ENCODE peak calls at places on chromosomes 12 and 14, in nine cellular contexts. X is stimulated activated CD4-positive, alpha-beta T cell treated with anti-CD3 and anti-CD28 coated beads, Interleukin-15, amount 100 ng/mL, for 1 hour; K is SW480; L is testis; F is neural crest cell; V is erythroblast; Y is transverse colon; P is occipital lobe; A is Caki2. O is an unnamed sample.

GRCh38 chr12:93275589-93275988 is 102.1 kb upstream of the NUDT4 start:
- DNase-seq in P (no peak), V (no peak), K (no peak), F (no peak), X (no peak), L (no peak), Y (no peak), A (no peak), O (no peak)

GRCh38 chr14:25111061-25111601 is 61.2 kb upstream of the STXBP6 start:
- DNase-seq in L (no peak), Y (no peak), A (peak; percentile 72), F (no peak), P (no peak), K (peak; percentile 43), X (no peak), V (no peak), O (no peak)

GRCh38 chr14:77185093-77185465 is 3.5 kb downstream of the TMEM63C start:
- DNase-seq in Y (no peak), L (no peak), F (no peak), P (no peak), A (no peak), V (no peak), X (no peak), K (no peak), O (no peak)

GRCh38 chr12:107019546-107019945 is 32.6 kb upstream of the MTERF2 start:
- DNase-seq in L (no peak), V (no peak), A (no peak), K (no peak), Y (no peak), P (no peak), X (no peak), F (no peak), O (no peak)

GRCh38 chr12:120062976-120063579 is 53.5 kb downstream of the RAB35 start:
- DNase-seq in K (no peak), F (no peak), V (no peak), L (no peak), A (no peak), X (no peak), Y (no peak), P (no peak), O (no peak)

GRCh38 chr14:69069020-69069421 is 83.9 kb downstream of the DCAF5 start:
- DNase-seq in V (peak; percentile 80), A (peak; percentile 49), X (no peak), K (no peak), P (no peak), F (no peak), L (no peak), Y (no peak), O (no peak)

GRCh38 chr12:51472984-51473383 is 48.4 kb downstream of the SLC4A8 start:
- DNase-seq in L (no peak), A (no peak), Y (no peak), K (no peak), V (no peak), X (no peak), F (no peak), P (no peak), O (no peak)

GRCh38 chr14:56205906-56206305 is 87.7 kb downstream of the PELI2 start:
- DNase-seq in F (no peak), X (no peak), A (peak; percentile 44), P (no peak), L (no peak), Y (no peak), K (no peak), V (no peak), O (no peak)

GRCh38 chr14:77565289-77566081 is 51.0 kb downstream of the SPTLC2 start:
- DNase-seq in Y (no peak), L (no peak), P (no peak), K (no peak), A (no peak), X (no peak), F (no peak), V (no peak), O (no peak)

GRCh38 chr14:79044894-79045624 is 874.9 kb downstream of the NRXN3 start:
- DNase-seq in K (peak; percentile 98), P (peak; percentile 21), L (no peak), F (no peak), A (peak; percentile 46), Y (peak; percentile 29), X (no peak), V (no peak), O (no peak)

GRCh38 chr12:65696227-65696626 is 128.1 kb upstream of the HMGA2 start:
- DNase-seq in F (no peak), A (peak; percentile 63), V (no peak), L (no peak), P (no peak), K (no peak), Y (no peak), X (no peak), O (no peak)

GRCh38 chr12:18153826-18154225 is 63.8 kb upstream of the RERGL start:
- DNase-seq in Y (no peak), X (no peak), V (no peak), L (no peak), A (no peak), F (no peak), P (no peak), K (no peak), O (no peak)

GRCh38 chr14:35401422-35401729 is 3.2 kb downstream of the NFKBIA start:
- DNase-seq in A (no peak), F (no peak), X (no peak), V (no peak), L (no peak), P (no peak), K (no peak), Y (no peak), O (no peak)

GRCh38 chr12:104478396-104479140 is 21.8 kb downstream of the CHST11 start:
- DNase-seq in V (peak; percentile 63), F (no peak), X (no peak), P (no peak), K (no peak), A (no peak), Y (peak; percentile 38), L (no peak), O (peak; percentile 47)

GRCh38 chr12:59664495-59664894 is 68.7 kb downstream of the SLC16A7 start:
- DNase-seq in Y (no peak), K (no peak), L (no peak), X (no peak), P (no peak), F (no peak), A (no peak), V (no peak), O (no peak)

GRCh38 chr12:11765817-11766794 is 116.6 kb downstream of the ETV6 start:
- DNase-seq in V (no peak), A (no peak), P (no peak), L (no peak), Y (peak; percentile 56), K (no peak), X (peak; percentile 51), F (no peak), O (peak; percentile 16)

GRCh38 chr12:48183876-48184548 is 568 bp downstream of the CCDC184 start:
- DNase-seq in X (peak; percentile 9), V (no peak), L (no peak), F (peak; percentile 23), Y (no peak), P (no peak), K (no peak), A (no peak), O (no peak)

GRCh38 chr12:100877776-100878175 is 83.2 kb downstream of the ANO4 start:
- DNase-seq in V (no peak), K (peak; percentile 13), A (no peak), L (no peak), P (no peak), X (no peak), Y (no peak), F (no peak), O (no peak)

GRCh38 chr12:16348435-16349131 is 1.1 kb downstream of the MGST1 start:
- DNase-seq in F (no peak), A (peak; percentile 46), X (no peak), L (no peak), K (no peak), P (no peak), Y (no peak), V (peak; percentile 46), O (no peak)